ENCODE peak calls at places on chromosomes 11 and 22, in six cellular contexts. X is A549, N is GM12878, B is endothelial cell of umbilical vein, R is HepG2, C is K562. H is an unnamed sample.

GRCh38 chr11:93541884-93542752 is 1.1 kb downstream of the SMCO4 start:
- DNase-seq in X (peak; percentile 58), C (peak; percentile 62), N (no peak), R (peak; percentile 62), B (peak; percentile 71), H (peak; percentile 88)

GRCh38 chr22:37166675-37167066 is 17.0 kb upstream of the IL2RB start:
- DNase-seq in B (peak; percentile 82), X (peak; percentile 84), N (no peak), R (peak; percentile 42), C (peak; percentile 79), H (peak; percentile 80)

GRCh38 chr11:115930886-115931537 is 426.8 kb upstream of the CADM1 start:
- DNase-seq in R (no peak), X (no peak), C (no peak), N (no peak), B (no peak), H (no peak)

GRCh38 chr11:90593099-90593498 is 370.2 kb upstream of the CHORDC1 start:
- DNase-seq in C (no peak), B (no peak), R (no peak), X (no peak), N (no peak), H (peak; percentile 25)

GRCh38 chr11:29131055-29131454 is 885.8 kb downstream of the KCNA4 start:
- DNase-seq in B (no peak), R (no peak), N (no peak), C (no peak), X (no peak), H (no peak)

GRCh38 chr11:114134870-114135269 is 75.4 kb downstream of the ZBTB16 start:
- DNase-seq in X (no peak), R (no peak), C (no peak), N (no peak), B (peak; percentile 16), H (peak; percentile 66)

GRCh38 chr11:118552341-118552740 is 13.4 kb downstream of the IFT46 start:
- DNase-seq in B (no peak), N (no peak), X (no peak), R (no peak), C (no peak), H (no peak)

GRCh38 chr11:94825111-94825880 is 57.1 kb downstream of the AMOTL1 start:
- DNase-seq in R (no peak), B (no peak), C (no peak), N (no peak), X (no peak), H (no peak)

GRCh38 chr11:66559141-66559861 is 9.1 kb downstream of the CTSF start:
- DNase-seq in N (no peak), B (no peak), R (no peak), C (peak; percentile 96), X (no peak), H (no peak)

GRCh38 chr11:9838961-9839360 is 175.1 kb downstream of the SWAP70 start:
- DNase-seq in X (no peak), R (no peak), C (no peak), N (peak; percentile 51), B (no peak), H (no peak)

GRCh38 chr11:103170865-103171264 is 61.6 kb downstream of the DYNC2H1 start:
- DNase-seq in X (no peak), B (no peak), N (no peak), R (no peak), C (no peak), H (no peak)

GRCh38 chr11:109783842-109784241 is 309.4 kb upstream of the ZC3H12C start:
- DNase-seq in R (no peak), X (no peak), B (no peak), N (peak; percentile 15), C (no peak), H (no peak)

GRCh38 chr11:89625171-89625570 is 84.9 kb upstream of the TRIM77 start:
- DNase-seq in R (no peak), C (no peak), B (no peak), N (no peak), X (no peak), H (peak; percentile 13)

GRCh38 chr11:127493330-127493729 is 492.8 kb upstream of the KIRREL3 start:
- DNase-seq in B (no peak), X (peak; percentile 16), N (no peak), R (no peak), C (peak; percentile 9), H (peak; percentile 24)

GRCh38 chr11:11486002-11486401 is 133.0 kb upstream of the CSNK2A3 start:
- DNase-seq in N (no peak), R (no peak), B (no peak), X (no peak), C (no peak), H (no peak)

GRCh38 chr11:12164061-12165014 is 53.9 kb downstream of the MICAL2 start:
- DNase-seq in B (peak; percentile 85), R (no peak), N (no peak), X (peak; percentile 46), C (no peak), H (peak; percentile 69)

GRCh38 chr11:84243629-84244263 is 957.6 kb upstream of the CCDC90B start:
- DNase-seq in X (no peak), B (no peak), C (no peak), R (no peak), N (no peak), H (no peak)

GRCh38 chr22:43824724-43825485 is 12.8 kb upstream of the EFCAB6 start:
- DNase-seq in B (no peak), X (no peak), N (no peak), C (no peak), R (no peak), H (no peak)

GRCh38 chr11:73242291-73243092 is 24.4 kb downstream of the P2RY2 start:
- DNase-seq in C (peak; percentile 79), X (peak; percentile 76), N (peak; percentile 48), R (peak; percentile 76), B (peak; percentile 84), H (peak; percentile 72)

GRCh38 chr11:92152245-92152644 is 72.4 kb upstream of the FAT3 start:
- DNase-seq in C (no peak), B (no peak), R (peak; percentile 12), X (peak; percentile 28), N (no peak), H (peak; percentile 26)

GRCh38 chr11:128575956-128576340 is 11.4 kb downstream of the ETS1 start:
- DNase-seq in C (no peak), N (no peak), B (peak; percentile 96), R (no peak), X (no peak), H (peak; percentile 93)

GRCh38 chr11:129992161-129992944 is 10.3 kb downstream of the PRDM10 start:
- DNase-seq in B (peak; percentile 31), N (no peak), X (peak; percentile 20), C (peak; percentile 46), R (peak; percentile 82), H (peak; percentile 81)

GRCh38 chr22:30222321-30222720 is 24.2 kb downstream of the LIF start:
- DNase-seq in B (no peak), X (no peak), C (no peak), R (no peak), N (no peak), H (no peak)

GRCh38 chr11:66316849-66317251 is at the start of gene CD248:
- DNase-seq in B (peak; percentile 15), C (no peak), N (no peak), R (no peak), X (no peak), H (peak; percentile 87)

GRCh38 chr11:1463056-1463455 is 23.5 kb downstream of the MOB2 start:
- DNase-seq in X (no peak), R (no peak), C (no peak), B (no peak), N (no peak), H (no peak)
- TF ChIP-seq MYC in X (no peak), R (no peak), C (no peak), B (no peak), N (no peak), H (no peak)

DNA sequence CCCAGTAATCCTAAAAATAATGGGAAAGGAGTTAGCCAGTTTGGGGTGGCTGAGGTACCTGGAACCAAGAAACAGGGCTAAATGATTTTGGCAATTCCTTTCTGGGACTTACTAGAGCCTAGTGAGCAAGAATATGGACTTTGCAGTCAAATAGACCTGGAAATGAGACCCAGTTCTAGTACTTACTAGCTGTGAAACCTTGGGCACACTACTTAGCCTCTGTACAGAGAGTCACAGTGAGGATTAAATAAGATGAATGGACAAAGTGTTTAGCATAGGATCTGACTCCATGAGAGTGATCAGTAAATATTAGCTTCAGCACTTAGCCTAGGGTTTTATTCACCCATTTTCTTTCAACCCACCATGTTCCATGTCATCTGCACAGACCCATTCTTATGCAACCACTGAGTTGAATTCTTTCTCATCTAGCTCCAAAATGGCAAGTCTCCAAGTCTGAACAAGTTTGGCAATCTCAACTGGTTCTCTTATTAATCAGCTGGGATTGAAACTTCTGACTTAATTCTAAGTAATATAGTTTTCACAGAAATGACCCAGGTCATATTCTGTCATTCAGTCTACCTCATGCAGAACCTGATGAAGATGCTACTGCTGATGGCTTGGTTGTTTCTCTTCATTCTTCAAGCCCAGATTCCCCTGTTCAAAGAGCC is 15.0 kb upstream of the SORL1 start:
- DNase-seq in B (no peak), N (no peak), X (no peak), C (no peak), R (no peak), H (no peak)
- TF ChIP-seq MYC in B (no peak), N (no peak), X (no peak), C (no peak), R (no peak), H (no peak)

DNA sequence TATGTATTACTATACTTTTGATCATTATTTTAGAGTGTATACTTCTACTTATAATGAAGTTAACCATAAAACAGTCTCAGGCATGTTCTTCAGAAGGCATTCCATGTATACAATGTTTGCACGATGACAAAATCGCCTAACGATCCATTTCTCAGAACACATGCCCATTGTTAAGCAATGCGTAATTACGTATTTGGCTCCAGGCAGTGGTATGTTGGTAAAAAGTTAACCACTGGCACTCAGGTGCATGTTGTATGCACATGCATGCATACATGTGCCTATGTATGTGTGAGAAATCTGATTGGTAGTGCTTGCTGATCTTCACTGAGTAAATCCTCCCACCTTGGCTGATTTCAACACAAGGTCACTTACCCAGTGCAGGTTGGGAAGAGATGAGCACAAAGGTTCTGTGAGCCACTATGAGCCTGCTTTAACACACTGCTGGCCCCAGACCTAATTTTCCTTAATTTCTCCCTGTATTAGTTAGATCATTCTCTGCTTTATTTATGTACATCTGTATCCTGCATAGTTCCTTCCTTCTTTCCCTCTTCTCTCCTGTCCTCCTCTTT is 164.6 kb downstream of the ARHGAP42 start:
- DNase-seq in X (no peak), C (no peak), R (no peak), N (no peak), B (no peak), H (no peak)
- TF ChIP-seq MYC in X (no peak), C (no peak), R (no peak), N (no peak), B (no peak), H (no peak)

DNA sequence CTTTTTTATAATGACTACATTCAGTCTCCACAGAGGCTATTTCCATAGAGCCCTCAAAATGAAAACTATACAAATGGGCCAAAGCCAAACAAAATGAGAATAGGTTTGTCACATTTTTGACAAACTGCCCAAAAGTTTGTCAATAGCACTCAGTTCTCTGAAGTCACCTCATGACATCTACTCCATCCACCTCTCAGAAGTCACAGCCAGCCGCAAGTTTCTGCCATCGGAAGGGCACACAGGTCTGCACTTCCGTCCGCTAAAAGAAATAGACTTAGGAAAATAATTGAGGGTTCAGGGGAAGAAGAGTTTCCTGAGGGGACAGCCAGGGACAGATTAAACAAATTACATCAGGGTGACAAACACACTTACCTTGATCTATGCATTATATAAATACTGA is 55.4 kb upstream of the JAM3 start:
- DNase-seq in N (no peak), B (no peak), C (no peak), R (no peak), X (no peak), H (no peak)
- TF ChIP-seq MYC in N (no peak), B (no peak), C (no peak), R (no peak), X (no peak), H (no peak)

GRCh38 chr22:46721716-46722115 is 16.3 kb downstream of the CERK start:
- DNase-seq in X (no peak), R (no peak), B (no peak), N (no peak), C (no peak), H (no peak)
- TF ChIP-seq MYC in X (no peak), R (no peak), B (no peak), N (no peak), C (no peak), H (no peak)